ENCODE peak calls at places on chromosomes 13 and 19, in ten cellular contexts. One of them, this sample, is unnamed.

GRCh38 chr13:94608586-94608985 is 6.9 kb downstream of the GPR180 start:
- DNase-seq in transverse colon: no peak
- DNase-seq in Peyer's patch: no peak
- DNase-seq in pancreas: no peak
- DNase-seq in mammary epithelial cell: no peak
- DNase-seq in fibroblast of lung: no peak
- DNase-seq in cardiac muscle cell: no peak
- DNase-seq in tibial nerve: no peak
- DNase-seq in neural progenitor cell: no peak
- DNase-seq in cardiac fibroblast: no peak
- DNase-seq in this sample: no peak

GRCh38 chr13:109610517-109610916 is 175.9 kb downstream of the IRS2 start:
- DNase-seq in cardiac muscle cell: peak; percentile 27
- DNase-seq in Peyer's patch: peak; percentile 66
- DNase-seq in mammary epithelial cell: no peak
- DNase-seq in tibial nerve: no peak
- DNase-seq in cardiac fibroblast: peak; percentile 18
- DNase-seq in transverse colon: peak; percentile 55
- DNase-seq in fibroblast of lung: no peak
- DNase-seq in pancreas: no peak
- DNase-seq in neural progenitor cell: peak; percentile 50
- DNase-seq in this sample: peak; percentile 23

GRCh38 chr19:57830071-57830602 is at the start of gene ZNF587B:
- DNase-seq in Peyer's patch: peak; percentile 79
- DNase-seq in cardiac muscle cell: peak; percentile 93
- DNase-seq in transverse colon: peak; percentile 64
- DNase-seq in tibial nerve: no peak
- DNase-seq in mammary epithelial cell: peak; percentile 42
- DNase-seq in cardiac fibroblast: peak; percentile 89
- DNase-seq in fibroblast of lung: peak; percentile 57
- DNase-seq in pancreas: peak; percentile 63
- DNase-seq in neural progenitor cell: peak; percentile 95
- DNase-seq in this sample: peak; percentile 89

GRCh38 chr19:17765069-17765618 is 13.9 kb downstream of the FCHO1 start:
- DNase-seq in fibroblast of lung: no peak
- DNase-seq in neural progenitor cell: no peak
- DNase-seq in Peyer's patch: peak; percentile 89
- DNase-seq in mammary epithelial cell: no peak
- DNase-seq in transverse colon: peak; percentile 86
- DNase-seq in pancreas: no peak
- DNase-seq in tibial nerve: no peak
- DNase-seq in cardiac fibroblast: no peak
- DNase-seq in cardiac muscle cell: no peak
- DNase-seq in this sample: no peak

GRCh38 chr13:33728271-33729037 is 89.5 kb upstream of the RFC3 start:
- DNase-seq in cardiac fibroblast: peak; percentile 40
- DNase-seq in cardiac muscle cell: no peak
- DNase-seq in tibial nerve: peak; percentile 59
- DNase-seq in mammary epithelial cell: peak; percentile 25
- DNase-seq in neural progenitor cell: no peak
- DNase-seq in fibroblast of lung: no peak
- DNase-seq in pancreas: peak; percentile 34
- DNase-seq in transverse colon: peak; percentile 8
- DNase-seq in Peyer's patch: no peak
- DNase-seq in this sample: peak; percentile 5

GRCh38 chr13:46948338-46948737 is 51.5 kb upstream of the HTR2A start:
- DNase-seq in pancreas: no peak
- DNase-seq in fibroblast of lung: no peak
- DNase-seq in transverse colon: no peak
- DNase-seq in neural progenitor cell: no peak
- DNase-seq in Peyer's patch: no peak
- DNase-seq in cardiac muscle cell: no peak
- DNase-seq in tibial nerve: no peak
- DNase-seq in cardiac fibroblast: no peak
- DNase-seq in mammary epithelial cell: peak; percentile 75
- DNase-seq in this sample: no peak

GRCh38 chr19:53881482-53882390 is at the start of gene PRKCG:
- DNase-seq in transverse colon: peak; percentile 71
- DNase-seq in pancreas: peak; percentile 45
- DNase-seq in mammary epithelial cell: peak; percentile 41
- DNase-seq in cardiac muscle cell: peak; percentile 84
- DNase-seq in Peyer's patch: peak; percentile 70
- DNase-seq in tibial nerve: no peak
- DNase-seq in neural progenitor cell: peak; percentile 87
- DNase-seq in fibroblast of lung: no peak
- DNase-seq in cardiac fibroblast: no peak
- DNase-seq in this sample: no peak

GRCh38 chr19:18659281-18660050 is 22.6 kb downstream of the KLHL26 start:
- DNase-seq in cardiac muscle cell: no peak
- DNase-seq in Peyer's patch: peak; percentile 57
- DNase-seq in pancreas: no peak
- DNase-seq in fibroblast of lung: peak; percentile 56
- DNase-seq in transverse colon: no peak
- DNase-seq in neural progenitor cell: no peak
- DNase-seq in cardiac fibroblast: peak; percentile 23
- DNase-seq in mammary epithelial cell: no peak
- DNase-seq in tibial nerve: no peak
- DNase-seq in this sample: peak; percentile 43

GRCh38 chr13:110616103-110617101 is 1.1 kb downstream of the NAXD start:
- DNase-seq in fibroblast of lung: peak; percentile 63
- DNase-seq in neural progenitor cell: peak; percentile 56
- DNase-seq in Peyer's patch: peak; percentile 74
- DNase-seq in mammary epithelial cell: peak; percentile 74
- DNase-seq in cardiac muscle cell: no peak
- DNase-seq in tibial nerve: no peak
- DNase-seq in cardiac fibroblast: peak; percentile 85
- DNase-seq in transverse colon: peak; percentile 52
- DNase-seq in pancreas: peak; percentile 67
- DNase-seq in this sample: peak; percentile 38

GRCh38 chr13:36395280-36395679 is 37.0 kb upstream of the CCNA1 start:
- DNase-seq in cardiac fibroblast: peak; percentile 81
- DNase-seq in tibial nerve: no peak
- DNase-seq in pancreas: no peak
- DNase-seq in mammary epithelial cell: peak; percentile 20
- DNase-seq in fibroblast of lung: peak; percentile 68
- DNase-seq in Peyer's patch: no peak
- DNase-seq in neural progenitor cell: no peak
- DNase-seq in cardiac muscle cell: no peak
- DNase-seq in transverse colon: no peak
- DNase-seq in this sample: peak; percentile 77

GRCh38 chr13:114044486-114044885 is 70.6 kb upstream of the C13orf46 start:
- DNase-seq in tibial nerve: no peak
- DNase-seq in fibroblast of lung: peak; percentile 59
- DNase-seq in transverse colon: no peak
- DNase-seq in cardiac muscle cell: no peak
- DNase-seq in Peyer's patch: no peak
- DNase-seq in mammary epithelial cell: no peak
- DNase-seq in pancreas: no peak
- DNase-seq in neural progenitor cell: no peak
- DNase-seq in cardiac fibroblast: no peak
- DNase-seq in this sample: peak; percentile 38

GRCh38 chr13:92251815-92252214 is 853.4 kb downstream of the GPC5 start:
- DNase-seq in Peyer's patch: no peak
- DNase-seq in fibroblast of lung: peak; percentile 6
- DNase-seq in neural progenitor cell: no peak
- DNase-seq in tibial nerve: no peak
- DNase-seq in mammary epithelial cell: no peak
- DNase-seq in transverse colon: no peak
- DNase-seq in cardiac fibroblast: no peak
- DNase-seq in cardiac muscle cell: no peak
- DNase-seq in pancreas: no peak
- DNase-seq in this sample: no peak

GRCh38 chr13:41827507-41828213 is 133.2 kb downstream of the VWA8 start:
- DNase-seq in cardiac muscle cell: no peak
- DNase-seq in transverse colon: no peak
- DNase-seq in tibial nerve: no peak
- DNase-seq in pancreas: no peak
- DNase-seq in Peyer's patch: no peak
- DNase-seq in cardiac fibroblast: peak; percentile 96
- DNase-seq in mammary epithelial cell: peak; percentile 81
- DNase-seq in fibroblast of lung: peak; percentile 94
- DNase-seq in neural progenitor cell: no peak
- DNase-seq in this sample: peak; percentile 93

GRCh38 chr13:44470623-44471562 is 97.3 kb downstream of the SERP2 start:
- DNase-seq in fibroblast of lung: peak; percentile 27
- DNase-seq in mammary epithelial cell: no peak
- DNase-seq in tibial nerve: no peak
- DNase-seq in transverse colon: no peak
- DNase-seq in cardiac muscle cell: peak; percentile 56
- DNase-seq in pancreas: no peak
- DNase-seq in Peyer's patch: no peak
- DNase-seq in cardiac fibroblast: peak; percentile 61
- DNase-seq in neural progenitor cell: peak; percentile 35
- DNase-seq in this sample: peak; percentile 64
- TF ChIP-seq CTCF in fibroblast of lung: peak; percentile 39
- TF ChIP-seq CTCF in mammary epithelial cell: peak; percentile 51
- TF ChIP-seq CTCF in tibial nerve: peak; percentile 51
- TF ChIP-seq CTCF in transverse colon: peak; percentile 56
- TF ChIP-seq CTCF in cardiac muscle cell: peak; percentile 39
- TF ChIP-seq CTCF in pancreas: no peak
- TF ChIP-seq CTCF in Peyer's patch: peak; percentile 51
- TF ChIP-seq CTCF in cardiac fibroblast: peak; percentile 43
- TF ChIP-seq CTCF in neural progenitor cell: peak; percentile 63
- TF ChIP-seq CTCF in this sample: peak; percentile 46

DNA sequence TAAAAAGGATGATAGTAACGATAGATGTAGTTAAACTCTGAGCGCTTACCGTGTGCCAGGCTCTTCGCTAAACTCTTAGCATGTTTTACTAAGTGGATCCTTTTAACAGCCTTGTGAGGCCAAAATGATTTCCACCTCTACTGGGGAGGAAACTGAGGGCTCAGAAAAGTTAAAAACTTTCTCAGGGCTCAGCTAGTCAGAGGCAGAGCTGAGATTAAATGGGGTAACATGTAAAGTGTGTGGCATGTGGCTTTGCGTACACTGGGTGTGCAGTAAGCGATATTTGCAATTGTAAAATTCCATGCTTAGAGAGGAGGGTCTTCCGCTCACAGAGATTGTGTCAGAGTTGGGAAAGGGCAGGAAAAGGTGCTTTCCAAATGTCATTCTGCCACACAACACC is 1.7 kb downstream of the U2AF2 start:
- DNase-seq in pancreas: no peak
- DNase-seq in fibroblast of lung: no peak
- DNase-seq in neural progenitor cell: no peak
- DNase-seq in tibial nerve: no peak
- DNase-seq in cardiac fibroblast: no peak
- DNase-seq in Peyer's patch: no peak
- DNase-seq in mammary epithelial cell: no peak
- DNase-seq in transverse colon: no peak
- DNase-seq in cardiac muscle cell: no peak
- DNase-seq in this sample: no peak
- H3K4me3 ChIP-seq in pancreas: peak overlapping the region; percentile 95
- H3K4me3 ChIP-seq in fibroblast of lung: peak overlapping the region; percentile 73
- H3K4me3 ChIP-seq in neural progenitor cell: peak overlapping the region; percentile 88
- H3K4me3 ChIP-seq in tibial nerve: peak overlapping the region; percentile 98
- H3K4me3 ChIP-seq in cardiac fibroblast: peak overlapping the region; percentile 95
- H3K4me3 ChIP-seq in Peyer's patch: peak overlapping the region; percentile 99
- H3K4me3 ChIP-seq in mammary epithelial cell: peak overlapping the region; percentile 87
- H3K4me3 ChIP-seq in transverse colon: peak overlapping the region; percentile 66
- H3K4me3 ChIP-seq in cardiac muscle cell: peak overlapping the region; percentile 79
- H3K4me3 ChIP-seq in this sample: peak overlapping the region; percentile 78

GRCh38 chr13:29474991-29475390 is 120.5 kb downstream of the SLC7A1 start:
- DNase-seq in fibroblast of lung: peak; percentile 94
- DNase-seq in Peyer's patch: no peak
- DNase-seq in cardiac muscle cell: no peak
- DNase-seq in tibial nerve: no peak
- DNase-seq in neural progenitor cell: no peak
- DNase-seq in mammary epithelial cell: no peak
- DNase-seq in pancreas: no peak
- DNase-seq in transverse colon: no peak
- DNase-seq in cardiac fibroblast: peak; percentile 79
- DNase-seq in this sample: peak; percentile 82

GRCh38 chr13:29476046-29476445 is 119.4 kb downstream of the SLC7A1 start:
- DNase-seq in fibroblast of lung: no peak
- DNase-seq in cardiac muscle cell: no peak
- DNase-seq in cardiac fibroblast: no peak
- DNase-seq in tibial nerve: no peak
- DNase-seq in mammary epithelial cell: no peak
- DNase-seq in transverse colon: no peak
- DNase-seq in Peyer's patch: no peak
- DNase-seq in neural progenitor cell: no peak
- DNase-seq in pancreas: no peak
- DNase-seq in this sample: no peak

GRCh38 chr13:29471551-29471950 is 123.9 kb downstream of the SLC7A1 start:
- DNase-seq in fibroblast of lung: no peak
- DNase-seq in neural progenitor cell: no peak
- DNase-seq in transverse colon: no peak
- DNase-seq in pancreas: no peak
- DNase-seq in cardiac muscle cell: no peak
- DNase-seq in Peyer's patch: no peak
- DNase-seq in mammary epithelial cell: no peak
- DNase-seq in tibial nerve: no peak
- DNase-seq in cardiac fibroblast: no peak
- DNase-seq in this sample: no peak

GRCh38 chr13:29472317-29472961 is 123.0 kb downstream of the SLC7A1 start:
- DNase-seq in mammary epithelial cell: peak; percentile 29
- DNase-seq in Peyer's patch: peak; percentile 79
- DNase-seq in fibroblast of lung: peak; percentile 59
- DNase-seq in tibial nerve: no peak
- DNase-seq in neural progenitor cell: peak; percentile 84
- DNase-seq in cardiac fibroblast: peak; percentile 76
- DNase-seq in cardiac muscle cell: peak; percentile 79
- DNase-seq in transverse colon: peak; percentile 51
- DNase-seq in pancreas: peak; percentile 59
- DNase-seq in this sample: peak; percentile 76
- TF ChIP-seq CTCF in mammary epithelial cell: peak; percentile 99
- TF ChIP-seq CTCF in Peyer's patch: peak; percentile 79
- TF ChIP-seq CTCF in fibroblast of lung: peak; percentile 96
- TF ChIP-seq CTCF in tibial nerve: peak; percentile 40
- TF ChIP-seq CTCF in neural progenitor cell: peak; percentile 94
- TF ChIP-seq CTCF in cardiac fibroblast: peak; percentile 95
- TF ChIP-seq CTCF in cardiac muscle cell: peak; percentile 99
- TF ChIP-seq CTCF in transverse colon: peak; percentile 81
- TF ChIP-seq CTCF in pancreas: peak; percentile 81
- TF ChIP-seq CTCF in this sample: peak; percentile 100

DNA sequence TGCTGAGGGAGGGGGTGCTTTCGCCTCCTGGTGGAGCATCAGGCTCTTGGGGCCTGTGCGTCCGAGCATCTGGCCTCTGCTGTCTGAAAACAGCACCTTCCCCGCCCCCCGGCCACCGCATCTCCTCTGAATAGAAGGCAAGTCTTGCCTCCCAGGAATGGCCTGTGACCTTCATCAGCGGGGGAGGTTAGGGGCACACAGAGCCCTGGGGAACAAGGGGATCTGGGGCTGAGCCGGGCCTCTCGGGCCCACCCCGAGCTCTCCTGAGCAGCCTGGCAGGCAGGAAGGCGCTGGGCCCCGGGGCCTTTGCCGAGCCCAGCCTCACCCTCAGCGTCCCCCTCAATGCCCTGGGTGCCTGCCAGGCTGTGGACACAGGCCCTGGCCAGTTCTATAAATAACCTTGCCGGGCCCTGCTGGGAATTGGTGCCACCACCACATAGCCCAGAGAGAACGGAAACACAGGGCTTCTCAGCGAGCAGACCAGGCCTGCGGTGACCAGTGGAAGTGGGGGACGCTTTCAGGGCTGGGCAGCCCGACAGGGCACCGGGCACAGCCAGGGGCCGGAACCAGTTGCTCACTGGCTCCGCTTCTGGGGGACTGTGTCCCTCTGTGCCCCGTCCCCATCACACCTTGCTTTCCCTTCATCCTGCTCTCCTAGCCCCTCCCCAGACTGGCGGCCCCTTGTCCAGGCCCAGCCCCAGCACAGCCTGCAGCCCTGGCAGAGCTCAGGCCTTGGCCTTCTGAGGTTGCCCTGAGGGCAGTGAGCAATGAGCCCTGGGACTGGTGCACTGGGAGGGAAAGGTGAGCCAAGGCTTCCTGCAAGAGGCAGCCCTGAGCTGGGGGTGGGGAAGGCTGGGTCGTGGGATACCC is 9.5 kb downstream of the STK11 start:
- DNase-seq in pancreas: peak; percentile 60
- DNase-seq in cardiac fibroblast: no peak
- DNase-seq in transverse colon: no peak
- DNase-seq in neural progenitor cell: no peak
- DNase-seq in tibial nerve: no peak
- DNase-seq in Peyer's patch: no peak
- DNase-seq in fibroblast of lung: peak; percentile 52
- DNase-seq in mammary epithelial cell: no peak
- DNase-seq in cardiac muscle cell: no peak
- DNase-seq in this sample: no peak
- H3K4me3 ChIP-seq in pancreas: no peak overlapping the region
- H3K4me3 ChIP-seq in cardiac fibroblast: no peak overlapping the region
- H3K4me3 ChIP-seq in transverse colon: no peak overlapping the region
- H3K4me3 ChIP-seq in neural progenitor cell: no peak overlapping the region
- H3K4me3 ChIP-seq in tibial nerve: no peak overlapping the region
- H3K4me3 ChIP-seq in Peyer's patch: no peak overlapping the region
- H3K4me3 ChIP-seq in fibroblast of lung: peak overlapping the region; percentile 4
- H3K4me3 ChIP-seq in mammary epithelial cell: no peak overlapping the region
- H3K4me3 ChIP-seq in cardiac muscle cell: no peak overlapping the region
- H3K4me3 ChIP-seq in this sample: no peak overlapping the region